ENCODE peak calls at places on chromosome 12, in nine cellular contexts. One of them, this sample, is unnamed.

GRCh38 chr12:9869307-9870161 is at the start of gene CLEC2B:
- DNase-seq in cardiac fibroblast: peak; percentile 88
- DNase-seq in GM20000: no peak
- DNase-seq in ovary: peak; percentile 31
- DNase-seq in AG04450: peak; percentile 56
- DNase-seq in psoas muscle: no peak
- DNase-seq in fibroblast of lung: peak; percentile 90
- DNase-seq in nephron progenitor cell: no peak
- DNase-seq in BJ: peak; percentile 81
- DNase-seq in this sample: no peak

GRCh38 chr12:53997324-53998173 is 2.4 kb upstream of the HOXC9 start:
- DNase-seq in cardiac fibroblast: no peak
- DNase-seq in GM20000: no peak
- DNase-seq in ovary: no peak
- DNase-seq in AG04450: no peak
- DNase-seq in psoas muscle: peak; percentile 80
- DNase-seq in fibroblast of lung: no peak
- DNase-seq in nephron progenitor cell: peak; percentile 50
- DNase-seq in BJ: no peak
- DNase-seq in this sample: no peak

GRCh38 chr12:89707992-89708792 is 446 bp downstream of the ATP2B1 start:
- DNase-seq in cardiac fibroblast: peak; percentile 19
- DNase-seq in GM20000: peak; percentile 41
- DNase-seq in ovary: peak; percentile 74
- DNase-seq in AG04450: no peak
- DNase-seq in psoas muscle: peak; percentile 72
- DNase-seq in fibroblast of lung: no peak
- DNase-seq in nephron progenitor cell: peak; percentile 57
- DNase-seq in BJ: no peak
- DNase-seq in this sample: peak; percentile 50

GRCh38 chr12:94100254-94100653 is 48.1 kb upstream of the PLXNC1 start:
- DNase-seq in cardiac fibroblast: no peak
- DNase-seq in GM20000: no peak
- DNase-seq in ovary: no peak
- DNase-seq in AG04450: no peak
- DNase-seq in psoas muscle: peak; percentile 61
- DNase-seq in fibroblast of lung: peak; percentile 51
- DNase-seq in nephron progenitor cell: no peak
- DNase-seq in BJ: no peak
- DNase-seq in this sample: no peak

GRCh38 chr12:25811656-25812126 is 146.8 kb upstream of the RASSF8 start:
- DNase-seq in cardiac fibroblast: peak; percentile 35
- DNase-seq in GM20000: peak; percentile 24
- DNase-seq in ovary: no peak
- DNase-seq in AG04450: no peak
- DNase-seq in psoas muscle: no peak
- DNase-seq in fibroblast of lung: no peak
- DNase-seq in nephron progenitor cell: no peak
- DNase-seq in BJ: peak; percentile 24
- DNase-seq in this sample: peak; percentile 35

GRCh38 chr12:93946542-93947150 is 201.7 kb upstream of the PLXNC1 start:
- DNase-seq in cardiac fibroblast: peak; percentile 43
- DNase-seq in GM20000: no peak
- DNase-seq in ovary: no peak
- DNase-seq in AG04450: no peak
- DNase-seq in psoas muscle: no peak
- DNase-seq in fibroblast of lung: peak; percentile 28
- DNase-seq in nephron progenitor cell: no peak
- DNase-seq in BJ: no peak
- DNase-seq in this sample: no peak

GRCh38 chr12:76033116-76034001 is 1.8 kb upstream of the PHLDA1 start:
- DNase-seq in cardiac fibroblast: peak; percentile 44
- DNase-seq in GM20000: no peak
- DNase-seq in ovary: no peak
- DNase-seq in AG04450: no peak
- DNase-seq in psoas muscle: no peak
- DNase-seq in fibroblast of lung: peak; percentile 59
- DNase-seq in nephron progenitor cell: no peak
- DNase-seq in BJ: no peak
- DNase-seq in this sample: no peak

GRCh38 chr12:6843118-6843902 is 2.6 kb downstream of the GNB3 start:
- DNase-seq in cardiac fibroblast: no peak
- DNase-seq in GM20000: no peak
- DNase-seq in ovary: no peak
- DNase-seq in AG04450: no peak
- DNase-seq in psoas muscle: peak; percentile 43
- DNase-seq in fibroblast of lung: no peak
- DNase-seq in nephron progenitor cell: no peak
- DNase-seq in BJ: no peak
- DNase-seq in this sample: no peak

GRCh38 chr12:2057041-2057792 is 4.4 kb downstream of the CACNA1C start:
- DNase-seq in cardiac fibroblast: peak; percentile 70
- DNase-seq in GM20000: peak; percentile 55
- DNase-seq in ovary: peak; percentile 62
- DNase-seq in AG04450: no peak
- DNase-seq in psoas muscle: peak; percentile 77
- DNase-seq in fibroblast of lung: peak; percentile 64
- DNase-seq in nephron progenitor cell: peak; percentile 88
- DNase-seq in BJ: no peak
- DNase-seq in this sample: peak; percentile 54

GRCh38 chr12:51863921-51864700 is 15.6 kb upstream of the FIGNL2 start:
- DNase-seq in cardiac fibroblast: peak; percentile 11
- DNase-seq in GM20000: no peak
- DNase-seq in ovary: peak; percentile 29
- DNase-seq in AG04450: no peak
- DNase-seq in psoas muscle: peak; percentile 61
- DNase-seq in fibroblast of lung: no peak
- DNase-seq in nephron progenitor cell: peak; percentile 91
- DNase-seq in BJ: no peak
- DNase-seq in this sample: peak; percentile 36

GRCh38 chr12:12885060-12885792 is 6.1 kb upstream of the GPRC5A start:
- DNase-seq in cardiac fibroblast: no peak
- DNase-seq in GM20000: no peak
- DNase-seq in ovary: no peak
- DNase-seq in AG04450: no peak
- DNase-seq in psoas muscle: no peak
- DNase-seq in fibroblast of lung: no peak
- DNase-seq in nephron progenitor cell: peak; percentile 15
- DNase-seq in BJ: no peak
- DNase-seq in this sample: no peak

GRCh38 chr12:76646366-76646765 is 86.8 kb upstream of the OSBPL8 start:
- DNase-seq in cardiac fibroblast: no peak
- DNase-seq in GM20000: no peak
- DNase-seq in ovary: no peak
- DNase-seq in AG04450: no peak
- DNase-seq in psoas muscle: no peak
- DNase-seq in fibroblast of lung: no peak
- DNase-seq in nephron progenitor cell: no peak
- DNase-seq in BJ: no peak
- DNase-seq in this sample: no peak

GRCh38 chr12:93042283-93042682 is 113.2 kb upstream of the EEA1 start:
- DNase-seq in cardiac fibroblast: no peak
- DNase-seq in GM20000: no peak
- DNase-seq in ovary: no peak
- DNase-seq in AG04450: no peak
- DNase-seq in psoas muscle: no peak
- DNase-seq in fibroblast of lung: no peak
- DNase-seq in nephron progenitor cell: no peak
- DNase-seq in BJ: no peak
- DNase-seq in this sample: no peak

GRCh38 chr12:60112063-60112462 is 516.2 kb downstream of the SLC16A7 start:
- DNase-seq in cardiac fibroblast: no peak
- DNase-seq in GM20000: no peak
- DNase-seq in ovary: no peak
- DNase-seq in AG04450: no peak
- DNase-seq in psoas muscle: no peak
- DNase-seq in fibroblast of lung: no peak
- DNase-seq in nephron progenitor cell: no peak
- DNase-seq in BJ: no peak
- DNase-seq in this sample: no peak

GRCh38 chr12:28782812-28783211 is 366.3 kb upstream of the FAR2 start:
- DNase-seq in cardiac fibroblast: no peak
- DNase-seq in GM20000: no peak
- DNase-seq in ovary: no peak
- DNase-seq in AG04450: no peak
- DNase-seq in psoas muscle: no peak
- DNase-seq in fibroblast of lung: no peak
- DNase-seq in nephron progenitor cell: no peak
- DNase-seq in BJ: no peak
- DNase-seq in this sample: no peak

GRCh38 chr12:41254546-41254945 is 66.4 kb downstream of the PDZRN4 start:
- DNase-seq in cardiac fibroblast: no peak
- DNase-seq in GM20000: no peak
- DNase-seq in ovary: no peak
- DNase-seq in AG04450: no peak
- DNase-seq in psoas muscle: no peak
- DNase-seq in fibroblast of lung: no peak
- DNase-seq in nephron progenitor cell: no peak
- DNase-seq in BJ: no peak
- DNase-seq in this sample: no peak

GRCh38 chr12:105573574-105573973 is 243.1 kb downstream of the C12orf75 start:
- DNase-seq in cardiac fibroblast: no peak
- DNase-seq in GM20000: no peak
- DNase-seq in ovary: no peak
- DNase-seq in AG04450: no peak
- DNase-seq in psoas muscle: no peak
- DNase-seq in fibroblast of lung: no peak
- DNase-seq in nephron progenitor cell: no peak
- DNase-seq in BJ: no peak
- DNase-seq in this sample: no peak

GRCh38 chr12:109714141-109714912 is 702 bp downstream of the FAM222A start:
- DNase-seq in cardiac fibroblast: peak; percentile 55
- DNase-seq in GM20000: peak; percentile 80
- DNase-seq in ovary: peak; percentile 83
- DNase-seq in AG04450: no peak
- DNase-seq in psoas muscle: peak; percentile 84
- DNase-seq in fibroblast of lung: peak; percentile 27
- DNase-seq in nephron progenitor cell: peak; percentile 83
- DNase-seq in BJ: no peak
- DNase-seq in this sample: peak; percentile 69
- TF ChIP-seq CTCF in cardiac fibroblast: no peak
- TF ChIP-seq CTCF in GM20000: peak; percentile 5
- TF ChIP-seq CTCF in ovary: no peak
- TF ChIP-seq CTCF in AG04450: no peak
- TF ChIP-seq CTCF in psoas muscle: peak; percentile 28
- TF ChIP-seq CTCF in fibroblast of lung: peak; percentile 7
- TF ChIP-seq CTCF in nephron progenitor cell: no peak
- TF ChIP-seq CTCF in BJ: peak; percentile 4
- TF ChIP-seq CTCF in this sample: no peak

GRCh38 chr12:131610891-131611290 is 100.0 kb upstream of the SFSWAP start:
- DNase-seq in cardiac fibroblast: no peak
- DNase-seq in GM20000: no peak
- DNase-seq in ovary: no peak
- DNase-seq in AG04450: no peak
- DNase-seq in psoas muscle: no peak
- DNase-seq in fibroblast of lung: no peak
- DNase-seq in nephron progenitor cell: no peak
- DNase-seq in BJ: no peak
- DNase-seq in this sample: no peak

GRCh38 chr12:131610181-131610580 is 100.7 kb upstream of the SFSWAP start:
- DNase-seq in cardiac fibroblast: no peak
- DNase-seq in GM20000: no peak
- DNase-seq in ovary: no peak
- DNase-seq in AG04450: no peak
- DNase-seq in psoas muscle: no peak
- DNase-seq in fibroblast of lung: no peak
- DNase-seq in nephron progenitor cell: no peak
- DNase-seq in BJ: no peak
- DNase-seq in this sample: no peak

GRCh38 chr12:131613186-131613585 is 97.7 kb upstream of the SFSWAP start:
- DNase-seq in cardiac fibroblast: no peak
- DNase-seq in GM20000: no peak
- DNase-seq in ovary: no peak
- DNase-seq in AG04450: no peak
- DNase-seq in psoas muscle: no peak
- DNase-seq in fibroblast of lung: no peak
- DNase-seq in nephron progenitor cell: no peak
- DNase-seq in BJ: no peak
- DNase-seq in this sample: no peak

GRCh38 chr12:131612092-131612755 is 98.7 kb upstream of the SFSWAP start:
- DNase-seq in cardiac fibroblast: no peak
- DNase-seq in GM20000: no peak
- DNase-seq in ovary: no peak
- DNase-seq in AG04450: no peak
- DNase-seq in psoas muscle: no peak
- DNase-seq in fibroblast of lung: no peak
- DNase-seq in nephron progenitor cell: no peak
- DNase-seq in BJ: no peak
- DNase-seq in this sample: no peak

DNA sequence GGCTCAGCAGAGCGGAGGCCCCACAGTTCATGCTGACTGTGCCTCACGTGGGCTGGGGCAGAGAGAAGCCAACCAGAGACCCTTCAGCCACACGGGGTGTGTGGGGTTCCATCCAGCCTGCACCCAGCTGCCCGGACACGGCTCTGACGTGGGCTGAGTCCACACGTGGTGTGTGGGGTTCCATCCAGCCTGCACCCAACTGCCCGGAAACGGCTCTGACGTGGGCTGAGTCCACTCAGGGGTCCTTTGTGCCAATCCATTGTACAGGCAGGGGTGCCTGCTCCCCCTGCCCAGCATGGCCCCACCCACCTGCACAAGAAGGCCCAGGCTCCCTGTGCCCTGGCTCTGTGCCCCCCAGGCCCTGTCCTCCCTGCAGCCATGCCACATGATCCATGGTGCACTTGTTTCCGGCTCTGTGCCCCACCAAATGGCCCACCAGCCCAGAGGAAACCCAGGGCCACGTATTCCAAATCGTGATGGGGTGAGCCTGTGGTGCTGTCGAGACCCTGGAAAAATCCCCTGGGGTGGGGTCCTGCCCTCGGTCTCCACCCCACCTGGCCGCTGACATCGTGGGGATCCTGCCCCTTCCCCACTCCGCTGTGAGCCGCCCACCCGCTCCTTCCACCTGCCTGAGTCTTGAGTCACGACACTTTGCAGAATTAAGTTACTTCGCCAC is 99.3 kb upstream of the SFSWAP start:
- DNase-seq in cardiac fibroblast: no peak
- DNase-seq in GM20000: no peak
- DNase-seq in ovary: no peak
- DNase-seq in AG04450: no peak
- DNase-seq in psoas muscle: no peak
- DNase-seq in fibroblast of lung: no peak
- DNase-seq in nephron progenitor cell: no peak
- DNase-seq in BJ: no peak
- DNase-seq in this sample: no peak
- TF ChIP-seq CTCF in cardiac fibroblast: no peak
- TF ChIP-seq CTCF in GM20000: no peak
- TF ChIP-seq CTCF in ovary: no peak
- TF ChIP-seq CTCF in AG04450: no peak
- TF ChIP-seq CTCF in psoas muscle: no peak
- TF ChIP-seq CTCF in fibroblast of lung: no peak
- TF ChIP-seq CTCF in nephron progenitor cell: no peak
- TF ChIP-seq CTCF in BJ: no peak
- TF ChIP-seq CTCF in this sample: no peak

GRCh38 chr12:62808166-62808879 is 126.6 kb downstream of the PPM1H start:
- DNase-seq in cardiac fibroblast: no peak
- DNase-seq in GM20000: peak; percentile 63
- DNase-seq in ovary: no peak
- DNase-seq in AG04450: no peak
- DNase-seq in psoas muscle: no peak
- DNase-seq in fibroblast of lung: no peak
- DNase-seq in nephron progenitor cell: no peak
- DNase-seq in BJ: no peak
- DNase-seq in this sample: peak; percentile 52
- TF ChIP-seq CTCF in cardiac fibroblast: no peak
- TF ChIP-seq CTCF in GM20000: no peak
- TF ChIP-seq CTCF in ovary: no peak
- TF ChIP-seq CTCF in AG04450: no peak
- TF ChIP-seq CTCF in psoas muscle: no peak
- TF ChIP-seq CTCF in fibroblast of lung: no peak
- TF ChIP-seq CTCF in nephron progenitor cell: no peak
- TF ChIP-seq CTCF in BJ: no peak
- TF ChIP-seq CTCF in this sample: no peak

GRCh38 chr12:124661382-124661781 is 94.0 kb upstream of the NCOR2 start:
- DNase-seq in cardiac fibroblast: no peak
- DNase-seq in GM20000: no peak
- DNase-seq in ovary: no peak
- DNase-seq in AG04450: no peak
- DNase-seq in psoas muscle: no peak
- DNase-seq in fibroblast of lung: no peak
- DNase-seq in nephron progenitor cell: no peak
- DNase-seq in BJ: no peak
- DNase-seq in this sample: no peak
- TF ChIP-seq CTCF in cardiac fibroblast: no peak
- TF ChIP-seq CTCF in GM20000: no peak
- TF ChIP-seq CTCF in ovary: no peak
- TF ChIP-seq CTCF in AG04450: no peak
- TF ChIP-seq CTCF in psoas muscle: no peak
- TF ChIP-seq CTCF in fibroblast of lung: no peak
- TF ChIP-seq CTCF in nephron progenitor cell: no peak
- TF ChIP-seq CTCF in BJ: no peak
- TF ChIP-seq CTCF in this sample: no peak